ENCODE peak calls at places on chromosomes 1 and 21, in ten cellular contexts. One of them, this sample, is unnamed. For H3K4me1, the result is how much of the 10 kb centered on the place peaks cover.

GRCh38 chr1:7265771-7266371 is 480.6 kb downstream of the CAMTA1 start:
- DNase-seq in psoas muscle: no peak
- DNase-seq in heart left ventricle: no peak
- DNase-seq in suprapubic skin: no peak
- DNase-seq in tibial nerve: no peak
- DNase-seq in left ventricle myocardium inferior: no peak
- DNase-seq in IMR-90: peak
- DNase-seq in heart right ventricle: no peak
- DNase-seq in body of pancreas: peak
- DNase-seq in SJSA1: peak
- DNase-seq in this sample: peak

GRCh38 chr1:59481915-59482505 is 185.1 kb downstream of the FGGY start:
- DNase-seq in heart left ventricle: no peak
- DNase-seq in psoas muscle: no peak
- DNase-seq in IMR-90: peak
- DNase-seq in tibial nerve: no peak
- DNase-seq in body of pancreas: no peak
- DNase-seq in SJSA1: peak
- DNase-seq in suprapubic skin: no peak
- DNase-seq in heart right ventricle: no peak
- DNase-seq in left ventricle myocardium inferior: no peak
- DNase-seq in this sample: no peak

GRCh38 chr1:26034504-26035202 is 11.3 kb downstream of the SLC30A2 start:
- DNase-seq in left ventricle myocardium inferior: no peak
- DNase-seq in tibial nerve: no peak
- DNase-seq in body of pancreas: peak
- DNase-seq in heart left ventricle: no peak
- DNase-seq in psoas muscle: no peak
- DNase-seq in suprapubic skin: no peak
- DNase-seq in IMR-90: no peak
- DNase-seq in heart right ventricle: no peak
- DNase-seq in SJSA1: no peak
- DNase-seq in this sample: no peak

GRCh38 chr21:17537299-17537698 is 24.5 kb downstream of the CXADR start:
- DNase-seq in suprapubic skin: no peak
- DNase-seq in SJSA1: no peak
- DNase-seq in tibial nerve: no peak
- DNase-seq in left ventricle myocardium inferior: no peak
- DNase-seq in body of pancreas: no peak
- DNase-seq in heart left ventricle: no peak
- DNase-seq in psoas muscle: no peak
- DNase-seq in IMR-90: no peak
- DNase-seq in heart right ventricle: no peak
- DNase-seq in this sample: no peak

GRCh38 chr1:165635329-165635728 is 4.3 kb downstream of the MGST3 start:
- DNase-seq in SJSA1: no peak
- DNase-seq in left ventricle myocardium inferior: no peak
- DNase-seq in IMR-90: peak
- DNase-seq in heart right ventricle: no peak
- DNase-seq in suprapubic skin: no peak
- DNase-seq in psoas muscle: no peak
- DNase-seq in heart left ventricle: no peak
- DNase-seq in tibial nerve: no peak
- DNase-seq in body of pancreas: no peak
- DNase-seq in this sample: no peak

GRCh38 chr1:207049974-207050391 is 1.0 kb downstream of the YOD1 start:
- DNase-seq in psoas muscle: no peak
- DNase-seq in left ventricle myocardium inferior: no peak
- DNase-seq in IMR-90: peak
- DNase-seq in body of pancreas: peak
- DNase-seq in heart right ventricle: no peak
- DNase-seq in heart left ventricle: no peak
- DNase-seq in suprapubic skin: no peak
- DNase-seq in SJSA1: peak
- DNase-seq in tibial nerve: no peak
- DNase-seq in this sample: peak

GRCh38 chr1:198171667-198172294 is 15.0 kb downstream of the NEK7 start:
- DNase-seq in suprapubic skin: no peak
- DNase-seq in IMR-90: no peak
- DNase-seq in psoas muscle: no peak
- DNase-seq in left ventricle myocardium inferior: no peak
- DNase-seq in heart right ventricle: no peak
- DNase-seq in SJSA1: no peak
- DNase-seq in heart left ventricle: no peak
- DNase-seq in tibial nerve: no peak
- DNase-seq in body of pancreas: no peak
- DNase-seq in this sample: no peak

GRCh38 chr1:21623411-21623961 is 45.7 kb downstream of the RAP1GAP start:
- DNase-seq in body of pancreas: peak
- DNase-seq in psoas muscle: no peak
- DNase-seq in SJSA1: no peak
- DNase-seq in heart left ventricle: no peak
- DNase-seq in heart right ventricle: no peak
- DNase-seq in IMR-90: no peak
- DNase-seq in left ventricle myocardium inferior: no peak
- DNase-seq in tibial nerve: no peak
- DNase-seq in suprapubic skin: no peak
- DNase-seq in this sample: no peak

DNA sequence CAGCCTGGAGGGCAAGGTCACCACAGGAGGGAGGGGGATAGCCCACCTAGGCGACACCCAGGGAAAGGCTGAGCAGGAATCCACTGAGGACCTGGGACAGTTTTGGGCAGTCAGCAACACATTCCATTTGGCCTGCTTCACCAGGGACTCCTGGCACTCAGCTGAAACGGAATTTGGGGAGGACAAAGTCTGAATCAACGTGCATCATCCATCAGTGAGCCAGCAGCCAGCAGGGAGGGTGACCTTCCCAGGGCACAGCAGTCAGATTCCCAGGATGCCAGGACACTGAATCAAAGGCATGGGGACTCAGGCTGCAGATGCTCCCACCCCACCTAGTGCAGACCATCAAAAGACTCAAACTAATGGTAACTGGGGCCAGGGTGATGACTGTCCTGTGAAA is 4.6 kb downstream of the SH3BP5L start:
- DNase-seq in suprapubic skin: no peak
- DNase-seq in SJSA1: peak
- DNase-seq in heart right ventricle: no peak
- DNase-seq in body of pancreas: no peak
- DNase-seq in IMR-90: peak
- DNase-seq in left ventricle myocardium inferior: no peak
- DNase-seq in heart left ventricle: no peak
- DNase-seq in psoas muscle: no peak
- DNase-seq in tibial nerve: no peak
- DNase-seq in this sample: peak
- H3K4me1 ChIP-seq in suprapubic skin: under half
- H3K4me1 ChIP-seq in SJSA1: half or more
- H3K4me1 ChIP-seq in heart right ventricle: half or more
- H3K4me1 ChIP-seq in body of pancreas: half or more
- H3K4me1 ChIP-seq in IMR-90: under half
- H3K4me1 ChIP-seq in left ventricle myocardium inferior: half or more
- H3K4me1 ChIP-seq in heart left ventricle: half or more
- H3K4me1 ChIP-seq in psoas muscle: half or more
- H3K4me1 ChIP-seq in tibial nerve: under half
- H3K4me1 ChIP-seq in this sample: under half

GRCh38 chr1:231372501-231372900 is 34.4 kb downstream of the SPRTN start:
- DNase-seq in body of pancreas: no peak
- DNase-seq in left ventricle myocardium inferior: no peak
- DNase-seq in tibial nerve: no peak
- DNase-seq in psoas muscle: no peak
- DNase-seq in SJSA1: no peak
- DNase-seq in heart right ventricle: no peak
- DNase-seq in suprapubic skin: no peak
- DNase-seq in IMR-90: no peak
- DNase-seq in heart left ventricle: no peak
- DNase-seq in this sample: no peak

GRCh38 chr1:231374394-231374793 is 36.3 kb downstream of the SPRTN start:
- DNase-seq in body of pancreas: no peak
- DNase-seq in left ventricle myocardium inferior: no peak
- DNase-seq in heart left ventricle: no peak
- DNase-seq in psoas muscle: no peak
- DNase-seq in SJSA1: no peak
- DNase-seq in suprapubic skin: no peak
- DNase-seq in IMR-90: no peak
- DNase-seq in heart right ventricle: no peak
- DNase-seq in tibial nerve: no peak
- DNase-seq in this sample: no peak

GRCh38 chr1:231376101-231376500 is 38.0 kb downstream of the SPRTN start:
- DNase-seq in psoas muscle: no peak
- DNase-seq in body of pancreas: no peak
- DNase-seq in left ventricle myocardium inferior: no peak
- DNase-seq in SJSA1: no peak
- DNase-seq in heart right ventricle: no peak
- DNase-seq in suprapubic skin: no peak
- DNase-seq in IMR-90: peak
- DNase-seq in tibial nerve: no peak
- DNase-seq in heart left ventricle: no peak
- DNase-seq in this sample: no peak

GRCh38 chr1:231381729-231382128 is 40.4 kb downstream of the EGLN1 start:
- DNase-seq in tibial nerve: no peak
- DNase-seq in heart left ventricle: no peak
- DNase-seq in IMR-90: no peak
- DNase-seq in psoas muscle: no peak
- DNase-seq in heart right ventricle: no peak
- DNase-seq in SJSA1: no peak
- DNase-seq in body of pancreas: no peak
- DNase-seq in left ventricle myocardium inferior: no peak
- DNase-seq in suprapubic skin: no peak
- DNase-seq in this sample: no peak

GRCh38 chr1:231376875-231377549 is 38.9 kb downstream of the SPRTN start:
- DNase-seq in tibial nerve: no peak
- DNase-seq in SJSA1: no peak
- DNase-seq in IMR-90: no peak
- DNase-seq in heart right ventricle: no peak
- DNase-seq in psoas muscle: no peak
- DNase-seq in suprapubic skin: no peak
- DNase-seq in left ventricle myocardium inferior: no peak
- DNase-seq in body of pancreas: no peak
- DNase-seq in heart left ventricle: no peak
- DNase-seq in this sample: no peak
- H3K4me3 ChIP-seq in tibial nerve: no peak
- H3K4me3 ChIP-seq in SJSA1: no peak
- H3K4me3 ChIP-seq in IMR-90: no peak
- H3K4me3 ChIP-seq in heart right ventricle: no peak
- H3K4me3 ChIP-seq in psoas muscle: no peak
- H3K4me3 ChIP-seq in suprapubic skin: no peak
- H3K4me3 ChIP-seq in left ventricle myocardium inferior: no peak
- H3K4me3 ChIP-seq in body of pancreas: no peak
- H3K4me3 ChIP-seq in heart left ventricle: no peak
- H3K4me3 ChIP-seq in this sample: no peak

GRCh38 chr1:20190761-20191160 is 4.4 kb upstream of the PLA2G2C start:
- DNase-seq in left ventricle myocardium inferior: no peak
- DNase-seq in suprapubic skin: no peak
- DNase-seq in tibial nerve: no peak
- DNase-seq in psoas muscle: no peak
- DNase-seq in body of pancreas: no peak
- DNase-seq in IMR-90: no peak
- DNase-seq in SJSA1: no peak
- DNase-seq in heart right ventricle: no peak
- DNase-seq in heart left ventricle: no peak
- DNase-seq in this sample: no peak

GRCh38 chr1:20190256-20190655 is 3.9 kb upstream of the PLA2G2C start:
- DNase-seq in heart right ventricle: no peak
- DNase-seq in heart left ventricle: no peak
- DNase-seq in IMR-90: no peak
- DNase-seq in SJSA1: no peak
- DNase-seq in suprapubic skin: no peak
- DNase-seq in tibial nerve: no peak
- DNase-seq in body of pancreas: no peak
- DNase-seq in left ventricle myocardium inferior: no peak
- DNase-seq in psoas muscle: no peak
- DNase-seq in this sample: no peak

GRCh38 chr1:20192364-20192763 is 6.0 kb upstream of the PLA2G2C start:
- DNase-seq in heart right ventricle: no peak
- DNase-seq in suprapubic skin: no peak
- DNase-seq in tibial nerve: no peak
- DNase-seq in body of pancreas: peak
- DNase-seq in left ventricle myocardium inferior: no peak
- DNase-seq in SJSA1: no peak
- DNase-seq in heart left ventricle: no peak
- DNase-seq in IMR-90: peak
- DNase-seq in psoas muscle: no peak
- DNase-seq in this sample: peak

GRCh38 chr1:20189664-20190063 is 3.3 kb upstream of the PLA2G2C start:
- DNase-seq in psoas muscle: no peak
- DNase-seq in tibial nerve: no peak
- DNase-seq in IMR-90: no peak
- DNase-seq in heart left ventricle: no peak
- DNase-seq in suprapubic skin: no peak
- DNase-seq in body of pancreas: no peak
- DNase-seq in left ventricle myocardium inferior: no peak
- DNase-seq in SJSA1: no peak
- DNase-seq in heart right ventricle: no peak
- DNase-seq in this sample: no peak

DNA sequence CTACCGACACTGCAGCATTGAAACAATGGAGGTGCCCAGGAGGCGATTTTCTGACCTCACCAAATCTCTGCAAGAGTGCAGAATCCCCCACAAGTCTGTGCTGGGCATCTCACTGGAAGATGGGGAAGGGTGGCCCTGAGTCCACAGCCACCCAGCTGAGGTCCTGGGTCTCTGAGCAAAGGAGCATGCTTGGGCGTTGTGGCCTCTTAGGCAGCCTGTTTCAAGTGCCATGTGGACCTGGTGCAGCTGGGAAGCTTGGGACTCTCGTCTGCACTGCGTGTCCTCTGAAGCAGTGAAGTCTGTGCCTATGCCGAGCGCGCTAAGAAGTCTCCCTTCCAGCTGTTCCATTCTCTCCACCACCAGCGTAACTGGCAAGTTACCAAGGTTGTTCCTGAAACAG is 4.9 kb upstream of the PLA2G2C start:
- DNase-seq in heart right ventricle: no peak
- DNase-seq in heart left ventricle: no peak
- DNase-seq in body of pancreas: no peak
- DNase-seq in SJSA1: no peak
- DNase-seq in suprapubic skin: no peak
- DNase-seq in left ventricle myocardium inferior: no peak
- DNase-seq in psoas muscle: no peak
- DNase-seq in IMR-90: no peak
- DNase-seq in tibial nerve: no peak
- DNase-seq in this sample: no peak
- H3K4me1 ChIP-seq in heart right ventricle: under half
- H3K4me1 ChIP-seq in heart left ventricle: under half
- H3K4me1 ChIP-seq in body of pancreas: under half
- H3K4me1 ChIP-seq in SJSA1: under half
- H3K4me1 ChIP-seq in suprapubic skin: under half
- H3K4me1 ChIP-seq in left ventricle myocardium inferior: under half
- H3K4me1 ChIP-seq in psoas muscle: under half
- H3K4me1 ChIP-seq in IMR-90: under half
- H3K4me1 ChIP-seq in tibial nerve: under half
- H3K4me1 ChIP-seq in this sample: under half

GRCh38 chr1:174877208-174877673 is 122.5 kb upstream of the CACYBP start:
- DNase-seq in body of pancreas: peak
- DNase-seq in psoas muscle: no peak
- DNase-seq in SJSA1: no peak
- DNase-seq in suprapubic skin: no peak
- DNase-seq in left ventricle myocardium inferior: no peak
- DNase-seq in heart left ventricle: no peak
- DNase-seq in heart right ventricle: no peak
- DNase-seq in tibial nerve: no peak
- DNase-seq in IMR-90: no peak
- DNase-seq in this sample: no peak

GRCh38 chr1:174874337-174875053 is 125.3 kb upstream of the CACYBP start:
- DNase-seq in IMR-90: no peak
- DNase-seq in SJSA1: no peak
- DNase-seq in heart right ventricle: no peak
- DNase-seq in psoas muscle: no peak
- DNase-seq in heart left ventricle: no peak
- DNase-seq in left ventricle myocardium inferior: no peak
- DNase-seq in suprapubic skin: no peak
- DNase-seq in body of pancreas: peak
- DNase-seq in tibial nerve: no peak
- DNase-seq in this sample: no peak

GRCh38 chr1:174871886-174872285 is 127.9 kb upstream of the CACYBP start:
- DNase-seq in SJSA1: no peak
- DNase-seq in left ventricle myocardium inferior: no peak
- DNase-seq in tibial nerve: no peak
- DNase-seq in suprapubic skin: no peak
- DNase-seq in psoas muscle: no peak
- DNase-seq in IMR-90: no peak
- DNase-seq in body of pancreas: no peak
- DNase-seq in heart right ventricle: no peak
- DNase-seq in heart left ventricle: no peak
- DNase-seq in this sample: peak

GRCh38 chr1:174872615-174873058 is 127.1 kb upstream of the CACYBP start:
- DNase-seq in tibial nerve: no peak
- DNase-seq in heart left ventricle: no peak
- DNase-seq in IMR-90: peak
- DNase-seq in heart right ventricle: no peak
- DNase-seq in body of pancreas: no peak
- DNase-seq in left ventricle myocardium inferior: no peak
- DNase-seq in psoas muscle: no peak
- DNase-seq in suprapubic skin: no peak
- DNase-seq in SJSA1: no peak
- DNase-seq in this sample: peak

GRCh38 chr1:174875306-174875705 is 124.4 kb upstream of the CACYBP start:
- DNase-seq in left ventricle myocardium inferior: no peak
- DNase-seq in suprapubic skin: no peak
- DNase-seq in psoas muscle: no peak
- DNase-seq in heart right ventricle: no peak
- DNase-seq in tibial nerve: no peak
- DNase-seq in SJSA1: no peak
- DNase-seq in body of pancreas: peak
- DNase-seq in heart left ventricle: no peak
- DNase-seq in IMR-90: no peak
- DNase-seq in this sample: no peak
- H3K4me3 ChIP-seq in left ventricle myocardium inferior: no peak
- H3K4me3 ChIP-seq in suprapubic skin: no peak
- H3K4me3 ChIP-seq in psoas muscle: no peak
- H3K4me3 ChIP-seq in heart right ventricle: no peak
- H3K4me3 ChIP-seq in tibial nerve: no peak
- H3K4me3 ChIP-seq in SJSA1: no peak
- H3K4me3 ChIP-seq in body of pancreas: no peak
- H3K4me3 ChIP-seq in heart left ventricle: no peak
- H3K4me3 ChIP-seq in IMR-90: no peak
- H3K4me3 ChIP-seq in this sample: no peak